ENCODE peak calls at places on chromosomes 4 and X, in five cellular contexts. E is right cardiac atrium, X is HepG2, T is fibroblast of the aortic adventitia, Z is hepatocyte. V is an unnamed sample.

GRCh38 chr4:166169111-166169510 is 296.1 kb downstream of the TLL1 start:
- DNase-seq in E (no peak), Z (peak; percentile 9), T (peak; percentile 17), X (peak; percentile 4), V (no peak)

GRCh38 chrX:27815209-27815608 is 7.4 kb downstream of the MAGEB10 start:
- DNase-seq in Z (no peak), T (peak; percentile 62), X (no peak), E (no peak), V (peak; percentile 4)

GRCh38 chr4:26022346-26022891 is 108.4 kb downstream of the SMIM20 start:
- DNase-seq in Z (peak; percentile 45), E (no peak), T (peak; percentile 93), X (peak; percentile 73), V (peak; percentile 26)

GRCh38 chr4:91243132-91243531 is 1060.6 kb upstream of the GRID2 start:
- DNase-seq in Z (peak; percentile 5), T (peak; percentile 5), X (no peak), E (peak; percentile 41), V (no peak)

GRCh38 chr4:14646831-14647230 is 355.4 kb upstream of the CPEB2 start:
- DNase-seq in E (no peak), Z (no peak), X (no peak), T (peak; percentile 43), V (no peak)

GRCh38 chr4:36386691-36387090 is 105.3 kb downstream of the DTHD1 start:
- DNase-seq in E (no peak), X (no peak), T (no peak), Z (no peak), V (no peak)

GRCh38 chr4:111501946-111502345 is 643.3 kb upstream of the FAM241A start:
- DNase-seq in E (no peak), X (no peak), T (no peak), Z (no peak), V (no peak)

GRCh38 chrX:101478366-101478765 is 6.9 kb upstream of the ARMCX4 start:
- DNase-seq in T (no peak), Z (no peak), X (no peak), E (no peak), V (no peak)

GRCh38 chr4:78250500-78250899 is 193.4 kb downstream of the FRAS1 start:
- DNase-seq in X (no peak), E (no peak), T (no peak), Z (no peak), V (no peak)

GRCh38 chrX:71911731-71912050 is 1.0 kb downstream of the NHSL2 start:
- DNase-seq in X (no peak), Z (peak; percentile 29), T (no peak), E (peak; percentile 15), V (no peak)

GRCh38 chrX:68995780-68996551 is 167.1 kb downstream of the EFNB1 start:
- DNase-seq in X (peak; percentile 3), E (peak; percentile 58), Z (peak; percentile 62), T (peak; percentile 93), V (peak; percentile 48)

GRCh38 chr4:658031-658667 is 15.9 kb downstream of the ATP5ME start:
- DNase-seq in X (no peak), T (no peak), Z (no peak), E (peak; percentile 18), V (no peak)

GRCh38 chr4:73855406-73855805 is 2.3 kb downstream of the PF4V1 start:
- DNase-seq in E (no peak), Z (no peak), X (no peak), T (no peak), V (no peak)

GRCh38 chr4:7332216-7333023 is 102.3 kb downstream of the PSAPL1 start:
- DNase-seq in E (no peak), X (no peak), T (peak; percentile 35), Z (peak; percentile 43), V (peak; percentile 18)

GRCh38 chrX:118226060-118226428 is 109.4 kb upstream of the KLHL13 start:
- DNase-seq in E (no peak), Z (peak; percentile 26), X (peak; percentile 1), T (peak; percentile 16), V (no peak)

GRCh38 chrX:46184749-46185148 is 360.5 kb downstream of the ZNF674 start:
- DNase-seq in X (no peak), T (peak; percentile 12), E (no peak), Z (no peak), V (no peak)

GRCh38 chr4:186204103-186204559 is 12.8 kb downstream of the CYP4V2 start:
- DNase-seq in Z (no peak), E (no peak), X (no peak), T (peak; percentile 55), V (no peak)
- H3K4me3 ChIP-seq in Z (no peak overlapping the region), E (no peak overlapping the region), X (no peak overlapping the region), T (peak overlapping the region; percentile 47), V (no peak overlapping the region)

DNA sequence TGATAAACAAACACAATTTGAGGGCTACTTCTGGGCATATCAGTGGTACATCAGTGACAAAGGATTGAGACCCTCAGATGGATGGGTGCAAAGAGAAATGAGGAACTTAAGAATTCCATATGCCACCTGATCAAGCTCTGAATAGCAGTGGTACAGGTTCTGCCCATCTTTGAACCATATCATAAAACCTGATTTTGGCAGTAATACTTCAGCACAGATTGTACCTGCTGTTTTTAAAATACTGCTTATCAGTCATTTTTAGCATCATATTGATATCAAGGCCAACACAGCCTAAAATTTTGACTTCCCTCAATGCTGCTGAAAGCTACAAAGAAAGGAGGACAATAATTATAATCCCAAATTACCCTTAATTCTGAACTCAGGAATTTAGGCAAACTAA is 41.5 kb downstream of the ANK2 start:
- DNase-seq in X (no peak), T (no peak), Z (no peak), E (no peak), V (no peak)
- H3K4me3 ChIP-seq in X (no peak overlapping the region), T (no peak overlapping the region), Z (no peak overlapping the region), E (no peak overlapping the region), V (no peak overlapping the region)

GRCh38 chr4:186074189-186074588 is 5.2 kb downstream of the TLR3 start:
- DNase-seq in X (no peak), T (no peak), Z (no peak), E (no peak), V (no peak)

GRCh38 chr4:186067757-186068385 is 1.1 kb upstream of the TLR3 start:
- DNase-seq in Z (peak; percentile 68), X (peak; percentile 67), T (peak; percentile 63), E (peak; percentile 57), V (no peak)

GRCh38 chr4:186072516-186072915 is 3.6 kb downstream of the TLR3 start:
- DNase-seq in Z (no peak), X (no peak), E (no peak), T (no peak), V (no peak)

GRCh38 chr4:186068581-186069402 is at the start of gene TLR3:
- DNase-seq in E (no peak), T (peak; percentile 45), X (no peak), Z (no peak), V (no peak)

GRCh38 chr4:186069734-186070133 is 778 bp downstream of the TLR3 start:
- DNase-seq in E (no peak), T (no peak), Z (no peak), X (no peak), V (no peak)
- H3K4me3 ChIP-seq in E (peak overlapping the region; percentile 99), T (peak overlapping the region; percentile 64), Z (no peak overlapping the region), X (no peak overlapping the region), V (no peak overlapping the region)

GRCh38 chr4:146654648-146654975 is 15.9 kb downstream of the POU4F2 start:
- DNase-seq in E (no peak), X (no peak), T (no peak), Z (no peak), V (no peak)

GRCh38 chr4:146649232-146649631 is 10.5 kb downstream of the POU4F2 start:
- DNase-seq in T (no peak), X (no peak), E (no peak), Z (no peak), V (no peak)

GRCh38 chr4:146650034-146650433 is 11.3 kb downstream of the POU4F2 start:
- DNase-seq in X (no peak), E (no peak), Z (no peak), T (no peak), V (no peak)

GRCh38 chr4:146654976-146655761 is 16.5 kb downstream of the POU4F2 start:
- DNase-seq in X (no peak), Z (peak; percentile 56), E (peak; percentile 22), T (peak; percentile 22), V (no peak)
- H3K4me3 ChIP-seq in X (no peak overlapping the region), Z (peak overlapping the region; percentile 37), E (peak overlapping the region; percentile 75), T (peak overlapping the region; percentile 56), V (peak overlapping the region; percentile 45)

V was measured in AG04450.